ENCODE peak calls at places on chromosomes 5 and 9, in six cellular contexts. P, N, C, I, F and W are unnamed samples.
A peak's percentile ranks its signal among the peaks of the same experiment; 100 is the strongest.

GRCh38 chr9:36165766-36166149 is 3.4 kb upstream of the CCIN start:
- DNase-seq in I (no peak), P (no peak), F (no peak), C (no peak), N (no peak), W (no peak)

GRCh38 chr5:154842689-154843530 is 7.5 kb downstream of the FAXDC2 start:
- DNase-seq in F (no peak), P (no peak), I (no peak), N (no peak), C (no peak), W (no peak)

GRCh38 chr5:62376064-62376463 is 27.6 kb downstream of the DIMT1 start:
- DNase-seq in F (no peak), C (no peak), P (no peak), N (no peak), I (no peak), W (no peak)

GRCh38 chr5:39231705-39232525 is 12.6 kb upstream of the FYB1 start:
- DNase-seq in F (no peak), C (no peak), I (no peak), P (no peak), N (no peak), W (no peak)

GRCh38 chr5:78997090-78997489 is 12.0 kb upstream of the ARSB start:
- DNase-seq in I (no peak), N (no peak), F (no peak), P (no peak), C (no peak), W (no peak)

GRCh38 chr9:17509698-17510097 is 69.2 kb upstream of the SH3GL2 start:
- DNase-seq in N (no peak), F (no peak), C (no peak), P (no peak), I (no peak), W (no peak)

GRCh38 chr9:127567898-127568617 is 44.0 kb upstream of the STXBP1 start:
- DNase-seq in C (no peak), N (no peak), F (peak; percentile 37), P (peak; percentile 79), I (no peak), W (no peak)

GRCh38 chr5:1550287-1551076 is 26.7 kb upstream of the LPCAT1 start:
- DNase-seq in P (no peak), N (peak; percentile 31), C (no peak), I (no peak), F (no peak), W (peak; percentile 40)

GRCh38 chr5:12920527-12920926 is 1016.3 kb upstream of the CTNND2 start:
- DNase-seq in C (no peak), N (no peak), P (no peak), F (no peak), I (no peak), W (no peak)

GRCh38 chr9:106929471-106930198 is 66.7 kb downstream of the ZNF462 start:
- DNase-seq in N (no peak), F (peak; percentile 27), P (no peak), I (no peak), C (no peak), W (no peak)

GRCh38 chr9:33778700-33779351 is 16.5 kb upstream of the PRSS3 start:
- DNase-seq in N (peak; percentile 69), I (peak; percentile 46), F (no peak), P (no peak), C (no peak), W (peak; percentile 40)

GRCh38 chr5:176785184-176786145 is 24.9 kb upstream of the UNC5A start:
- DNase-seq in F (no peak), C (peak; percentile 40), P (no peak), I (no peak), N (no peak), W (peak; percentile 40)

GRCh38 chr9:86557063-86557766 is 203.0 kb upstream of the TUT7 start:
- DNase-seq in I (no peak), C (no peak), F (peak; percentile 22), P (no peak), N (no peak), W (no peak)

GRCh38 chr5:33701251-33701650 is 190.5 kb downstream of the ADAMTS12 start:
- DNase-seq in C (no peak), I (no peak), F (no peak), P (no peak), N (no peak), W (no peak)

GRCh38 chr5:36777105-36777757 is 99.3 kb upstream of the NIPBL start:
- DNase-seq in I (no peak), F (peak; percentile 15), N (peak; percentile 59), C (no peak), P (no peak), W (peak; percentile 55)

GRCh38 chr5:158538506-158539074 is 561.1 kb downstream of the EBF1 start:
- DNase-seq in P (no peak), N (no peak), I (no peak), F (no peak), C (no peak), W (peak; percentile 49)

GRCh38 chr9:117138257-117138656 is 276.6 kb downstream of the ASTN2 start:
- DNase-seq in N (no peak), F (no peak), P (no peak), C (no peak), I (no peak), W (no peak)

GRCh38 chr5:165201364-165202143 is 1696.1 kb downstream of the MAT2B start:
- DNase-seq in I (no peak), F (no peak), C (no peak), N (no peak), P (no peak), W (no peak)

GRCh38 chr9:16579872-16580432 is 290.5 kb downstream of the BNC2 start:
- DNase-seq in N (no peak), F (no peak), I (no peak), C (no peak), P (no peak), W (no peak)

DNA sequence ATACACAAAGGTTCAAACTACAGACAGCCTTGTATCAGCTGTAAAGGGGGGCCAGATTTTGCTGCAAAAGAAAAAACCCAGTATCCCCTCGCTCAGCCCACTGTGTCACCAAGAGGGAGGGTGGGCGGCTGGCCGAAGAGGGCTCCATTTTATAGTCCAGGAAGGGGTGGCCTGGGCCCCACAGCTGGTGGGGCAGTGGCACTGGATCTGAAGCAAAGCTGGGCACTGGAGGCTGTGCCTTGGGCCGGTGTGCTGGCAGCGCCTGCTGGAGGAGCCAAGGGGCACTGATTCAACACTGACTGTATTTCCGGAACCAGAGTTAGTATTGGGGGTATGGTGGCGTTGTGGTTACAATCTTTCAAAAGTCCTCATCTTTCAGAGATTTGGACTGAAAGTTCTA is 9.1 kb downstream of the BRD3 start:
- DNase-seq in N (peak; percentile 54), P (no peak), C (peak; percentile 57), I (peak; percentile 24), F (no peak), W (peak; percentile 36)
- TF ChIP-seq CTCF in N (no peak), P (no peak), C (peak; percentile 4), I (no peak), F (no peak), W (no peak)

GRCh38 chr9:89177401-89178161 is 1.0 kb downstream of the SHC3 start:
- DNase-seq in C (no peak), P (no peak), I (no peak), N (peak; percentile 67), F (no peak), W (no peak)

GRCh38 chr9:89177021-89177400 is 1.6 kb downstream of the SHC3 start:
- DNase-seq in N (no peak), P (no peak), I (no peak), F (no peak), C (no peak), W (no peak)

GRCh38 chr9:89178162-89179120 is at the start of gene SHC3:
- DNase-seq in C (no peak), I (no peak), F (no peak), N (no peak), P (no peak), W (peak; percentile 39)

GRCh38 chr9:89179920-89180667 is 1.5 kb upstream of the SHC3 start:
- DNase-seq in F (peak; percentile 57), N (peak; percentile 98), C (peak; percentile 91), P (peak; percentile 93), I (peak; percentile 91), W (peak; percentile 39)

DNA sequence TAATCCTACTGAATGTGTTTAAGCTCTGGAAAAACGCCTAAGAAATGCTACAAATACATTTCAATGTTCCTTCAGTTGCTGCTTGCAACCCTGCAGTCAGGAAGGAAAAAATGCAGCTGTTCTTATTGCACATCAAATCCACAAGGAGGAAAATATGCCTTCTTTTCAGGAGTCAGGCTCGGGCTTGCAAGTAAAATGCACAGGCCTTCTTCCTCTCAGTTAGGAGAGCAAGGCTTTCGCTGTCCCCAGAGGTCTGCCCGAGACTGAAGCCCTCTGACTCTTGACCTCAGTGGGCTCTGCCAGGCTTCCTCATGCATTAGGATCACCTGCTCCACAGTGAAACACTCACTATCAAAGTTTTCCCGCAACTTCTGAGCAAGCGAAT is 909 bp upstream of the SHC3 start:
- DNase-seq in C (no peak), N (no peak), I (no peak), F (no peak), P (no peak), W (no peak)
- H3K4me3 ChIP-seq in C (peak overlapping the region; percentile 24), N (peak overlapping the region; percentile 20), I (peak overlapping the region; percentile 35), F (peak overlapping the region; percentile 19), P (peak overlapping the region; percentile 48), W (peak overlapping the region; percentile 1)

GRCh38 chr5:151902215-151902614 is 22.4 kb downstream of the GLRA1 start:
- DNase-seq in N (no peak), P (no peak), C (no peak), I (no peak), F (no peak), W (no peak)

GRCh38 chr5:151903243-151903653 is 21.4 kb downstream of the GLRA1 start:
- DNase-seq in I (no peak), F (no peak), P (no peak), C (no peak), N (no peak), W (no peak)

GRCh38 chr5:151899400-151899799 is 25.3 kb downstream of the GLRA1 start:
- DNase-seq in N (no peak), C (no peak), F (no peak), P (no peak), I (no peak), W (no peak)

GRCh38 chr5:151900876-151901275 is 23.8 kb downstream of the GLRA1 start:
- DNase-seq in N (no peak), I (no peak), C (no peak), P (no peak), F (no peak), W (no peak)

GRCh38 chr5:151901611-151902010 is 23.0 kb downstream of the GLRA1 start:
- DNase-seq in I (no peak), C (no peak), F (no peak), P (no peak), N (no peak), W (no peak)
- TF ChIP-seq POLR2A in I (no peak), C (no peak), F (no peak), P (no peak), N (no peak), W (no peak)

DNA sequence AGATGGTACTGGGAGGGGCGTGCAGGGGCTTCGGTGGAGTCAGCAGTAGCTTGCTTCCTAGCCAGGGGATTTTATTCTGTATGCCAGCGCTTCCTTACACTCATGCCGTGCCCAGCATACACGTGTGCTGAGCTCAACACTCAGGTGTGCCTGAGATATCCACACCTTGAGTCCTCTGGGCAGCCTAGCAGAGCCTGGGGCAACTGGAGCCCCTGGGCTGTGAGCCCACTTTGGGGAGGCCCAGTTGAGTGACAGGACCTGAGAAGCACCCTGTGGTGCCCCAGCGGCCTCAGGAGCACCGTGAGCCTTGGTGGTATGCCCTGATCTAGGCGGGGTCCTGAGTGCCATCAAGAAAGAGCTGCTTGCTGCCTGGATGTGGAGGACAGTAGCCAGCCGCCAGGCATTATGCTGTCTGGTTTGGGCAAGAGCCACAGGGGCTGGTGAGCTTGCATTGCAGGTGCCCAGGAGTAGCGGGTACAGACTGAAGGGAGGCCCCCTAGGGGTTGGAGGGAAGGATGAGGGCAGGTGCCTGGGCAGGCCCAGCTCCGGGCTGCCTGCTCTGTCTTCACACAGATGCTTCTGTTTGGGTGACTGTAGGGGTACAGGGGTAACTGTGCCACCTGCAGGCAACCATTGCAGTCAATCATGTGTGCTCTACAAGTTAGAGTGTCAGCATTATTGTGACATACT is 42.9 kb downstream of the BNIP1 start:
- DNase-seq in C (no peak), P (no peak), I (no peak), N (no peak), F (no peak), W (no peak)
- TF ChIP-seq CTCF in C (no peak), P (no peak), I (no peak), N (no peak), F (no peak), W (no peak)